ENCODE peak calls at places on chromosomes 7 and 10, in nine cellular contexts. M is A172; O is activated gamma-delta T cell treated with Interleukin-2 at 50 U/mL for 16 hours; Y is activated CD4-positive, alpha-beta T cell treated with anti-CD3 and anti-CD28 coated beads, Interleukin-2, amount 10 ng/mL, durations not matched to agents 7 days and 5 days; Z is AG04450; X is neural progenitor cell; H is activated effector memory CD4-positive, alpha-beta T cell treated with anti-CD3 and anti-CD28 coated beads, Interleukin-2, amount 50 U/mL, for 16 hours; Q is A673; W is Jurkat, Clone E6-1. P is an unnamed sample.

GRCh38 chr7:105675873-105676484 is 94.7 kb upstream of the EFCAB10 start:
- DNase-seq in M (no peak), O (peak; percentile 73), Y (peak; percentile 52), Z (no peak), X (no peak), H (peak; percentile 85), Q (no peak), W (peak; percentile 75), P (no peak)

GRCh38 chr10:121085386-121085785 is 234.2 kb downstream of the WDR11 start:
- DNase-seq in M (no peak), O (no peak), Y (no peak), Z (no peak), X (no peak), H (no peak), Q (no peak), W (no peak), P (no peak)

GRCh38 chr7:132347129-132347528 is 229.1 kb downstream of the PLXNA4 start:
- DNase-seq in M (no peak), O (no peak), Y (no peak), Z (no peak), X (no peak), H (no peak), Q (no peak), W (no peak), P (no peak)

GRCh38 chr7:30594540-30595460 is at the start of gene GARS1:
- DNase-seq in M (peak; percentile 85), O (peak; percentile 84), Y (peak; percentile 92), Z (peak; percentile 84), X (peak; percentile 95), H (peak; percentile 96), Q (peak; percentile 91), W (peak; percentile 87), P (peak; percentile 91)

GRCh38 chr7:129865093-129865931 is 87.4 kb downstream of the UBE2H start:
- DNase-seq in M (no peak), O (no peak), Y (no peak), Z (no peak), X (no peak), H (no peak), Q (peak; percentile 24), W (no peak), P (peak; percentile 81)

GRCh38 chr10:13593560-13593959 is 6.8 kb downstream of the PRPF18 start:
- DNase-seq in M (no peak), O (no peak), Y (no peak), Z (no peak), X (no peak), H (no peak), Q (peak; percentile 35), W (no peak), P (no peak)

GRCh38 chr7:33845991-33846509 is 59.3 kb upstream of the BMPER start:
- DNase-seq in M (no peak), O (no peak), Y (no peak), Z (no peak), X (no peak), H (no peak), Q (no peak), W (no peak), P (no peak)

GRCh38 chr7:100585511-100586265 is at the start of gene LRCH4:
- DNase-seq in M (no peak), O (peak; percentile 52), Y (peak; percentile 64), Z (no peak), X (peak; percentile 77), H (peak; percentile 89), Q (no peak), W (no peak), P (peak; percentile 70)

GRCh38 chr7:64307254-64308018 is 6.3 kb upstream of the ZNF736 start:
- DNase-seq in M (no peak), O (peak; percentile 92), Y (peak; percentile 96), Z (peak; percentile 18), X (no peak), H (peak; percentile 98), Q (peak; percentile 42), W (no peak), P (peak; percentile 98)

GRCh38 chr7:46633200-46633599 is 712.1 kb upstream of the IGFBP3 start:
- DNase-seq in M (no peak), O (no peak), Y (no peak), Z (no peak), X (no peak), H (no peak), Q (no peak), W (no peak), P (no peak)

GRCh38 chr7:70006411-70006920 is 408.2 kb downstream of the AUTS2 start:
- DNase-seq in M (no peak), O (no peak), Y (no peak), Z (no peak), X (no peak), H (no peak), Q (no peak), W (peak; percentile 96), P (peak; percentile 88)

GRCh38 chr10:34866848-34867247 is 51.8 kb upstream of the PARD3 start:
- DNase-seq in M (no peak), O (no peak), Y (no peak), Z (no peak), X (peak; percentile 23), H (no peak), Q (peak; percentile 73), W (peak; percentile 88), P (peak; percentile 59)

GRCh38 chr10:122861724-122862161 is 16.1 kb upstream of the CUZD1 start:
- DNase-seq in M (peak; percentile 37), O (no peak), Y (no peak), Z (no peak), X (no peak), H (no peak), Q (no peak), W (no peak), P (no peak)

GRCh38 chr7:28177836-28178235 is 2.8 kb downstream of the JAZF1 start:
- DNase-seq in M (no peak), O (no peak), Y (no peak), Z (no peak), X (no peak), H (no peak), Q (no peak), W (no peak), P (no peak)

GRCh38 chr10:20100157-20100556 is 283.9 kb downstream of the PLXDC2 start:
- DNase-seq in M (no peak), O (no peak), Y (no peak), Z (no peak), X (no peak), H (no peak), Q (peak; percentile 54), W (no peak), P (no peak)

GRCh38 chr10:107915277-107915634 is 750.8 kb upstream of the SORCS1 start:
- DNase-seq in M (no peak), O (no peak), Y (no peak), Z (no peak), X (peak; percentile 34), H (no peak), Q (no peak), W (no peak), P (peak; percentile 51)

GRCh38 chr7:1557771-1558170 is 1.8 kb upstream of the TMEM184A start:
- DNase-seq in M (no peak), O (no peak), Y (no peak), Z (no peak), X (no peak), H (no peak), Q (no peak), W (no peak), P (no peak)

GRCh38 chr7:1716263-1717094 is 46.4 kb downstream of the ELFN1 start:
- DNase-seq in M (no peak), O (no peak), Y (no peak), Z (no peak), X (no peak), H (no peak), Q (no peak), W (no peak), P (no peak)

GRCh38 chr10:107800061-107800460 is 635.6 kb upstream of the SORCS1 start:
- DNase-seq in M (no peak), O (no peak), Y (no peak), Z (no peak), X (no peak), H (no peak), Q (no peak), W (no peak), P (no peak)

GRCh38 chr10:29619273-29619672 is 15.5 kb downstream of the SVIL start:
- DNase-seq in M (no peak), O (no peak), Y (no peak), Z (peak; percentile 49), X (no peak), H (no peak), Q (no peak), W (no peak), P (no peak)

GRCh38 chr7:35465791-35466336 is 212.0 kb upstream of the TBX20 start:
- DNase-seq in M (no peak), O (no peak), Y (no peak), Z (no peak), X (no peak), H (no peak), Q (no peak), W (no peak), P (no peak)

GRCh38 chr10:3780766-3781457 is 4.1 kb downstream of the KLF6 start:
- DNase-seq in M (no peak), O (no peak), Y (no peak), Z (no peak), X (no peak), H (peak; percentile 75), Q (no peak), W (no peak), P (no peak)

GRCh38 chr10:132709471-132709951 is 76.4 kb downstream of the NKX6-2 start:
- DNase-seq in M (no peak), O (no peak), Y (no peak), Z (no peak), X (no peak), H (peak; percentile 57), Q (no peak), W (no peak), P (no peak)

GRCh38 chr7:22718200-22718711 is 8.7 kb upstream of the IL6 start:
- DNase-seq in M (peak; percentile 81), O (no peak), Y (no peak), Z (peak; percentile 74), X (peak; percentile 46), H (no peak), Q (no peak), W (no peak), P (no peak)

GRCh38 chr10:29245476-29245875 is 43.4 kb upstream of the LYZL1 start:
- DNase-seq in M (no peak), O (no peak), Y (no peak), Z (no peak), X (no peak), H (no peak), Q (no peak), W (no peak), P (peak; percentile 9)

GRCh38 chr7:7534031-7534430 is 1.6 kb downstream of the COL28A1 start:
- DNase-seq in M (no peak), O (no peak), Y (no peak), Z (no peak), X (no peak), H (no peak), Q (no peak), W (no peak), P (no peak)

GRCh38 chr10:94133239-94133638 is 139.5 kb downstream of the PLCE1 start:
- DNase-seq in M (peak; percentile 39), O (no peak), Y (no peak), Z (no peak), X (no peak), H (no peak), Q (peak; percentile 21), W (no peak), P (no peak)

GRCh38 chr7:38929460-38930171 is 20.6 kb upstream of the VPS41 start:
- DNase-seq in M (peak; percentile 36), O (no peak), Y (no peak), Z (no peak), X (no peak), H (no peak), Q (peak; percentile 72), W (no peak), P (peak; percentile 36)

GRCh38 chr7:3092468-3092867 is 48.8 kb upstream of the CARD11 start:
- DNase-seq in M (no peak), O (peak; percentile 64), Y (peak; percentile 83), Z (no peak), X (no peak), H (peak; percentile 86), Q (no peak), W (peak; percentile 60), P (no peak)

GRCh38 chr10:117666131-117666530 is 123.6 kb downstream of the EMX2 start:
- DNase-seq in M (no peak), O (no peak), Y (no peak), Z (no peak), X (no peak), H (no peak), Q (no peak), W (no peak), P (no peak)

P was measured in NCI-H82.